ENCODE peak calls at places on chromosome 18, in eight cellular contexts. A is H1; U is lower lobe of right lung; M is CD8-positive, alpha-beta T cell; L is neural progenitor cell; T is aorta; F is CD4-positive, alpha-beta memory T cell; K is cardiac muscle cell. B is an unnamed sample. For H3K27me3, the result is how much of the 10 kb centered on the place peaks cover.

GRCh38 chr18:32139835-32140283 is 48.2 kb downstream of the RNF138 start:
- DNase-seq in A (no peak), U (no peak), M (no peak), L (no peak), T (no peak), F (no peak), K (no peak), B (no peak)

GRCh38 chr18:61820842-61821241 is 72.0 kb downstream of the RNF152 start:
- DNase-seq in A (no peak), U (no peak), M (no peak), L (no peak), T (no peak), F (no peak), K (no peak), B (no peak)

GRCh38 chr18:42274488-42275137 is 319.6 kb downstream of the PIK3C3 start:
- DNase-seq in A (no peak), U (no peak), M (no peak), L (peak), T (no peak), F (no peak), K (peak), B (no peak)

GRCh38 chr18:79941473-79942119 is 9.9 kb downstream of the SLC66A2 start:
- DNase-seq in A (no peak), U (peak), M (no peak), L (no peak), T (peak), F (no peak), K (no peak), B (no peak)

GRCh38 chr18:23311346-23312103 is 141.6 kb upstream of the RIOK3 start:
- DNase-seq in A (no peak), U (no peak), M (no peak), L (no peak), T (peak), F (no peak), K (no peak), B (peak)

GRCh38 chr18:37429768-37430167 is 135.8 kb downstream of the CELF4 start:
- DNase-seq in A (no peak), U (no peak), M (no peak), L (no peak), T (no peak), F (no peak), K (no peak), B (no peak)

GRCh38 chr18:58893388-58894099 is 28.9 kb downstream of the ZNF532 start:
- DNase-seq in A (no peak), U (no peak), M (no peak), L (no peak), T (no peak), F (no peak), K (no peak), B (no peak)

GRCh38 chr18:46475367-46475752 is 181.7 kb downstream of the LOXHD1 start:
- DNase-seq in A (no peak), U (no peak), M (no peak), L (no peak), T (no peak), F (no peak), K (no peak), B (no peak)

GRCh38 chr18:43870626-43871025 is 593.3 kb upstream of the SYT4 start:
- DNase-seq in A (no peak), U (no peak), M (no peak), L (no peak), T (no peak), F (no peak), K (no peak), B (no peak)

DNA sequence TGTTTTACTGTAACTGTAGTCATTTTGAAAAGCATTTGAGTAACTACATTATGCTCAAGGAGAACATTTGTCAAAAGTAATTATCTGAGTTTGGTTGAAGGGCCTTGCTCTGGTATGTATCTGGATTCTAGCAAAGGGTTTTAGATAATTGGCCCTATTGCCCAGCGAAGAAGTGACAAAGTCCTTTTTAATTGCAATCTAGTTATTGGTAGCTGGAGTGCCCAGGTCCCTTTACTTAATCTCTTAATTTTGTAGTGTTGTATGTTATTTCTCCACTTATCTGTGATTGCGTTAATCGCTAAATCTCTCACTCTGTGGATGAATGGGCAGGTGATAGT is 1.8 kb downstream of the ASXL3 start:
- DNase-seq in A (no peak), U (no peak), M (no peak), L (peak), T (no peak), F (no peak), K (no peak), B (no peak)
- H3K27me3 ChIP-seq in A (under half), U (under half), M (under half), L (under half), T (under half), F (under half), K (under half), B (under half)

DNA sequence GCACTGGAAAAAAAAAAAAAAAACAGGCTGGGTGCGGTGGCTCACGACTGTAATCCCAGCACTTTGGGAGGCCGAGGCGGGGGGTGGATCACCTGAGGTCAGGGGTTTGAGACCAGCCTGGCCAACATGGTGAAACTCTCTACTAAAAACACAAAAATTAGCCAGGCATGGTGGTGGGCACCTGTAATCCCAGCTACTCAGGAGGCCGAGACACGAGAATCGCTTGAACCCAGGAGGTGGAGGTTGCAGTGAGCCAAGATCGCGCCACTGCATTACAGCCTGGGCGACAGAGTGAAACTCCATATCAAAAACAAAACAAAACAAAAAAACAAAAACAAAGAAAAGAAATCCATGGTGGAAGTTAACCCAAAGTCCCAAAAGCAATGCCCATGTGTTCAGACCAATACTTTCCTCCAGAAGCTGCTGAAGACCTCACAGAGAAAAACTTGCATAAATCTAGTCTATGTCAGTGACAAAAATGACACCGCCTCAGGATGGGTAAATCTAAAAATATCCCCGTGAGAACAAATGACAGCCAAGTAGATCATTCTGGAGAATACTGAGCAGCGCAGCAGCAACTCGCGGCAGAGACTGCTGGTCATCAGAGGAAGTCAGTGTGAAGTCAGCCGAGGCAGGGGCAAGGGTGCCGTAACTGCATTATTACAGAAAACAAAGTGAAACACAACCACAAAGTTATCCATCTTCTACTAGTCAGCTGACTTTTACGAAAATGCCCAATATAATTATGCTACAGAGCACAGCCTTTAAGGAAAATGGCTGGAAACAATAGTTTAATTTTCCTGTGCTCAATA is 41.0 kb downstream of the LPIN2 start:
- DNase-seq in A (no peak), U (peak), M (peak), L (no peak), T (peak), F (peak), K (no peak), B (peak)
- H3K4me3 ChIP-seq in A (no peak), U (peak), M (peak), L (no peak), T (peak), F (peak), K (no peak), B (peak)

GRCh38 chr18:55083461-55083860 is 124.2 kb upstream of the CCDC68 start:
- DNase-seq in A (no peak), U (no peak), M (no peak), L (no peak), T (no peak), F (no peak), K (no peak), B (no peak)

GRCh38 chr18:55085557-55086285 is 126.5 kb upstream of the CCDC68 start:
- DNase-seq in A (no peak), U (no peak), M (no peak), L (no peak), T (no peak), F (no peak), K (no peak), B (no peak)

GRCh38 chr18:55086931-55087330 is 127.7 kb upstream of the CCDC68 start:
- DNase-seq in A (no peak), U (no peak), M (no peak), L (no peak), T (no peak), F (no peak), K (no peak), B (no peak)

GRCh38 chr18:55088000-55088401 is 128.7 kb upstream of the CCDC68 start:
- DNase-seq in A (no peak), U (no peak), M (no peak), L (no peak), T (no peak), F (no peak), K (no peak), B (no peak)

DNA sequence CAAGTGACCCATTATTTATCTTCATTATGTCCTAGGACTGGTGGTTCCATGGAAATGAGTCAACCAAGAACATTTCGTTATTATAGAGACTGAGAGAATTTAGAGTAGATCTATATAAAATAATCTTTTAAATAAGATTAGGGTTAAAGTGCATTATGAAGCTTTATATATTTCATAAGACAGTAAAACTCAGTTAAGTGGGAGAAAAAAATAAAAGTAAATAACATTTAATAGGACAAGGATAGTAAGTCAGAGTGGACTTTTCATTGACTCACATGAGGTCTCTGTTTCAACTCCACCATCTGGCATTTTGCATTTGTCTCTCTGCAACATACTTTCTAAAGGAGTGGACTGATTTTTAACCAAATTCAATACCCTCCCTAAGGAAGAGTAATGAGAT is 125.3 kb upstream of the CCDC68 start:
- DNase-seq in A (no peak), U (no peak), M (no peak), L (no peak), T (no peak), F (no peak), K (no peak), B (no peak)
- H3K27ac ChIP-seq in A (no peak), U (no peak), M (no peak), L (no peak), T (no peak), F (no peak), K (no peak), B (no peak)

DNA sequence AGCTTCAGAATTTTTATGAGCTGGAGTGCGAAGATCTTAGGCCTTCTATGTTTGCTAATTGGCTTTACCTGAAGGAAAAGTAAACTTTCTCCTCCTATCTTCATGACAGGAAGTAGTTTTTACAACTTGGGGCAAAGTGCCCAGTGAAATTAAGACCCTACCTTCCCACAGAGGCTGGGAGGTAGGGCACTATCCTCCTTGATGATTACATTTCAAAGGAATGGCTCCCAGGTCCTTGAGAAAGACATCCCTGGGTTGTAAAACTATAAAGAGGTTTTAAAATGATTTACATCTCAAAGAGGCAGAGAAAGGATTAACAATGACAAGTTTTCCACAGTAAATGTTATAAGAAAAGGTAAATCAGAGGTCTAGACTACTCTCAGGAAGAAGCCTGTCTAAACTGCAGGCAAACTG is 155.8 kb downstream of the CDH7 start:
- DNase-seq in A (no peak), U (no peak), M (no peak), L (peak), T (no peak), F (no peak), K (no peak), B (no peak)
- H3K27me3 ChIP-seq in A (half or more), U (under half), M (under half), L (half or more), T (under half), F (under half), K (under half), B (under half)

DNA sequence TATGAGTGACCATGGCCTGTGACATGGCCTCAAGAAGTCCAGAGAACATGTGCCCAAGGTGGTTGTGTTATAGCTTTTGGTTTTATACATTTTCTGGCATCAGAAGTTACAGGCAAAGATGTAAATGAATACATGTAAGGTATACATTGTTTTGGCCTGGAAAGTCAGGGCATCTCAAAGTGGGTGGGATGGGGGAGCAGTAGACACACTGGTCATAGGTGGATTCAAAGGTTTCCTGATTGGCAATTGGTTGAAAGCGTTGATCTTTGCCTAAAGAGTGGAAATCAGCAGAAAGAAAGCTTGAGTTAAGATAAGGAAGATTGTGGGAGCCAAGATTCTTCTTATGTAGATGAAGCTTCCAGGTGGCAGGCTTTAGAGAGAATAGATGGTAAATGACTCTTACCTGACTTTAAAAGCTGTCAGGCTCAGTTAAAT is 62.1 kb upstream of the DYNAP start:
- DNase-seq in A (no peak), U (no peak), M (no peak), L (no peak), T (no peak), F (no peak), K (no peak), B (no peak)
- H3K4me3 ChIP-seq in A (no peak), U (no peak), M (no peak), L (no peak), T (no peak), F (no peak), K (no peak), B (no peak)

B was measured in right cardiac atrium.